ENCODE peak calls at places on chromosomes 2 and 18, in five cellular contexts. N, Y, P, A and J are unnamed samples.

GRCh38 chr2:584863-585823 is 92.1 kb downstream of the TMEM18 start:
- DNase-seq in Y (no peak), P (no peak), N (peak; percentile 56), A (no peak), J (no peak)

GRCh38 chr2:109375131-109375561 is 238.6 kb downstream of the SEPTIN10 start:
- DNase-seq in N (no peak), P (no peak), Y (peak; percentile 52), A (no peak), J (no peak)

GRCh38 chr2:127581050-127581345 is 45.5 kb downstream of the MYO7B start:
- DNase-seq in P (no peak), A (no peak), N (no peak), Y (no peak), J (no peak)

GRCh38 chr2:48200591-48201293 is 294.4 kb upstream of the FBXO11 start:
- DNase-seq in P (no peak), Y (no peak), A (no peak), N (no peak), J (no peak)

GRCh38 chr2:104523921-104524320 is 330.0 kb upstream of the POU3F3 start:
- DNase-seq in Y (no peak), A (no peak), N (no peak), P (no peak), J (no peak)

GRCh38 chr2:1472350-1472749 is 59.1 kb downstream of the TPO start:
- DNase-seq in N (no peak), Y (no peak), P (no peak), A (no peak), J (no peak)

GRCh38 chr2:159071190-159071915 is 102.9 kb downstream of the TANC1 start:
- DNase-seq in P (no peak), A (no peak), N (no peak), Y (no peak), J (no peak)

GRCh38 chr18:58105206-58105907 is 61.3 kb downstream of the NEDD4L start:
- DNase-seq in Y (no peak), N (no peak), P (peak; percentile 12), A (no peak), J (no peak)

GRCh38 chr2:138906549-138906948 is 126.4 kb upstream of the NXPH2 start:
- DNase-seq in A (no peak), N (no peak), Y (no peak), P (no peak), J (no peak)

GRCh38 chr2:230778350-230779140 is 65.9 kb downstream of the CAB39 start:
- DNase-seq in P (peak; percentile 43), Y (no peak), N (no peak), A (no peak), J (no peak)

GRCh38 chr18:78949216-78949615 is 30.4 kb upstream of the SALL3 start:
- DNase-seq in N (no peak), Y (no peak), A (no peak), P (no peak), J (no peak)

GRCh38 chr2:100222844-100223243 is 80.5 kb upstream of the AFF3 start:
- DNase-seq in N (no peak), Y (no peak), P (no peak), A (no peak), J (no peak)

GRCh38 chr2:11995381-11995947 is 249.0 kb downstream of the LPIN1 start:
- DNase-seq in A (no peak), P (peak; percentile 62), Y (no peak), N (no peak), J (peak; percentile 30)

GRCh38 chr2:19857806-19858205 is 44.0 kb downstream of the TTC32 start:
- DNase-seq in P (no peak), Y (no peak), A (no peak), N (no peak), J (no peak)

GRCh38 chr2:215974700-215975429 is 38.5 kb downstream of the MREG start:
- DNase-seq in P (peak; percentile 6), A (no peak), Y (no peak), N (no peak), J (no peak)

GRCh38 chr2:11875481-11875880 is 129.0 kb downstream of the LPIN1 start:
- DNase-seq in N (no peak), Y (no peak), A (no peak), P (no peak), J (no peak)

GRCh38 chr2:119389615-119390306 is 23.0 kb downstream of the DBI start:
- DNase-seq in P (peak; percentile 65), Y (no peak), N (no peak), A (no peak), J (no peak)

GRCh38 chr2:221203138-221203537 is 369.0 kb downstream of the EPHA4 start:
- DNase-seq in Y (no peak), P (no peak), A (no peak), N (no peak), J (no peak)

GRCh38 chr2:241501099-241501541 is 7.3 kb downstream of the STK25 start:
- DNase-seq in Y (no peak), P (no peak), A (no peak), N (no peak), J (no peak)

GRCh38 chr2:136375017-136375901 is 257.3 kb upstream of the CXCR4 start:
- DNase-seq in N (no peak), A (no peak), Y (no peak), P (no peak), J (no peak)

GRCh38 chr2:69061518-69061917 is 48.5 kb downstream of the ANTXR1 start:
- DNase-seq in A (no peak), Y (no peak), P (peak; percentile 53), N (no peak), J (peak; percentile 21)
- TF ChIP-seq CTCF in A (no peak), Y (no peak), P (no peak), N (no peak), J (no peak)

DNA sequence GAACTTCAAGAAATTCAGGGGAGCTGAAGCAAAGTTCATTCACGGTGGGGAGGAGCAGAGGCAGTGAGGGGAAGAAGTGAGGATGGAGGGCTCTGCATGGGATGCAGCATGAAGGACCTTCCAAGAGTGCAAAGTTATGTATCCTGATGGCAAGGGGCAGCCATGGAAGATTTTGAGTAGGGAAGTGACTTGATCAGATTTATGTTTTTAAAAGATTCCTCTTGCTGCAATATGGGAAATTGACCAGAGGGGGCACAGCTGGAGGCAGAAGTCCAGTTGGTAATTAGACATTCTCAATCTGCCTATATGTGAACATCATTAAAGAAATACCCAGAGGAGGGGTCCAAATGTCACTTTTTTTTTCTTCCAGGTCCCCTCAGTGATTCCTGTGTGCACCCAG is 21.5 kb upstream of the ANXA4 start:
- DNase-seq in A (no peak), Y (no peak), N (no peak), P (peak; percentile 58), J (peak; percentile 31)
- TF ChIP-seq CTCF in A (peak; percentile 48), Y (no peak), N (no peak), P (peak; percentile 68), J (peak; percentile 46)

GRCh38 chr2:198100323-198100722 is 295.9 kb downstream of the PLCL1 start:
- DNase-seq in P (no peak), N (no peak), A (no peak), Y (no peak), J (no peak)
- TF ChIP-seq CTCF in P (no peak), N (no peak), A (no peak), Y (no peak), J (no peak)

GRCh38 chr2:96792772-96793749 is 23.0 kb upstream of the CNNM3 start:
- DNase-seq in A (no peak), N (no peak), Y (peak; percentile 48), P (no peak), J (no peak)
- TF ChIP-seq CTCF in A (no peak), N (no peak), Y (no peak), P (no peak), J (no peak)

DNA sequence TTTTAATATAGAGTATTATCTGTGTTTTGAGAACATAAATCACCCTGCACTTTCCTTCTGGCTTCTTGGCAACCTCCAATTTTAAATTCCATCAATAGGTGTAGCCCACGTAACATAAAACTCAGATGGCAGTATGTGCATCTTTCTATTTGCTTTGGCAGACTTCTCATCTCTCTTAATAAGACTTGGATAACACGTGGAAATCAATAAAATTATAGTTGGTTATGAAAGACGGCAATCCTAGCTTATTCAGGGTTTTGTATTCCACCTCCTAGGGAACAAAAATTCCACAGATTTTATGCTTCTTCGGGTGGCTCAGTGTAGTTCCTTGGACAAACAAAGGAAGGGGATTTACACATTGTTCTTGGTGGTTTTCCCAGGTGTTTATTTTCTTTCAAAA is 299.3 kb downstream of the RND3 start:
- DNase-seq in N (no peak), A (no peak), P (peak; percentile 41), Y (no peak), J (peak; percentile 64)
- TF ChIP-seq CTCF in N (no peak), A (no peak), P (no peak), Y (no peak), J (no peak)